ENCODE peak calls at places on chromosome 5, in nine cellular contexts. T is progenitor cell of endocrine pancreas; J is astrocyte of the hippocampus; R is CD8-positive, alpha-beta T cell; G is breast epithelium; N is stimulated activated CD4-positive, alpha-beta T cell treated with anti-CD3 and anti-CD28 coated beads, Interleukin-12 subunit alpha, Interleukin-12 subunit beta, amount 100 ng/mL, for 4 hours; A is amygdala; H is Calu3; U is iris pigment epithelial cell. B is an unnamed sample.
A peak's percentile ranks its signal among the peaks of the same experiment; 100 is the strongest.

GRCh38 chr5:95022967-95023695 is 261.8 kb downstream of the MCTP1 start:
- DNase-seq in T (no peak), J (peak; percentile 28), R (no peak), G (no peak), N (no peak), A (no peak), H (no peak), U (peak; percentile 45), B (no peak)

GRCh38 chr5:134141346-134142050 is 27.0 kb downstream of the TCF7 start:
- DNase-seq in T (no peak), J (peak; percentile 31), R (no peak), G (peak; percentile 16), N (no peak), A (no peak), H (no peak), U (no peak), B (no peak)

GRCh38 chr5:152688561-152689274 is 283.6 kb upstream of the NMUR2 start:
- DNase-seq in T (no peak), J (peak; percentile 95), R (no peak), G (peak; percentile 27), N (no peak), A (no peak), H (peak; percentile 4), U (peak; percentile 79), B (no peak)

GRCh38 chr5:136006767-136007251 is 22.0 kb upstream of the TGFBI start:
- DNase-seq in T (no peak), J (peak; percentile 73), R (no peak), G (no peak), N (no peak), A (no peak), H (no peak), U (peak; percentile 86), B (no peak)

GRCh38 chr5:151191661-151192060 is 32.2 kb downstream of the CCDC69 start:
- DNase-seq in T (no peak), J (no peak), R (no peak), G (no peak), N (no peak), A (no peak), H (no peak), U (no peak), B (no peak)

GRCh38 chr5:171931163-171931562 is 75.3 kb downstream of the FBXW11 start:
- DNase-seq in T (no peak), J (no peak), R (no peak), G (no peak), N (no peak), A (no peak), H (no peak), U (no peak), B (no peak)

GRCh38 chr5:180217797-180218196 is 8.8 kb upstream of the RASGEF1C start:
- DNase-seq in T (no peak), J (no peak), R (no peak), G (no peak), N (no peak), A (no peak), H (no peak), U (no peak), B (no peak)

GRCh38 chr5:113283558-113283957 is 151.2 kb downstream of the TSSK1B start:
- DNase-seq in T (no peak), J (no peak), R (no peak), G (no peak), N (no peak), A (no peak), H (no peak), U (no peak), B (no peak)

GRCh38 chr5:173809014-173809413 is 79.1 kb upstream of the CPEB4 start:
- DNase-seq in T (no peak), J (no peak), R (no peak), G (no peak), N (no peak), A (no peak), H (no peak), U (peak; percentile 77), B (no peak)

GRCh38 chr5:7747728-7748127 is 103.2 kb downstream of the CFAP90 start:
- DNase-seq in T (no peak), J (no peak), R (no peak), G (no peak), N (no peak), A (no peak), H (no peak), U (no peak), B (no peak)

GRCh38 chr5:66209350-66209749 is 65.2 kb downstream of the SREK1 start:
- DNase-seq in T (no peak), J (peak; percentile 42), R (no peak), G (peak; percentile 30), N (no peak), A (no peak), H (peak; percentile 94), U (no peak), B (no peak)

GRCh38 chr5:173075137-173075868 is 19.2 kb downstream of the CREBRF start:
- DNase-seq in T (no peak), J (no peak), R (no peak), G (no peak), N (no peak), A (no peak), H (no peak), U (no peak), B (no peak)

GRCh38 chr5:149397530-149397929 is 18.4 kb upstream of the IL17B start:
- DNase-seq in T (no peak), J (no peak), R (no peak), G (no peak), N (no peak), A (no peak), H (no peak), U (peak; percentile 98), B (no peak)

GRCh38 chr5:67092447-67093023 is 104.1 kb downstream of the CD180 start:
- DNase-seq in T (no peak), J (peak; percentile 31), R (no peak), G (no peak), N (no peak), A (no peak), H (no peak), U (peak; percentile 46), B (no peak)

GRCh38 chr5:169431386-169431785 is 130.4 kb upstream of the SLIT3 start:
- DNase-seq in T (no peak), J (no peak), R (no peak), G (no peak), N (no peak), A (no peak), H (no peak), U (peak; percentile 8), B (no peak)

GRCh38 chr5:10702911-10703491 is 58.0 kb downstream of the DAP start:
- DNase-seq in T (no peak), J (peak; percentile 55), R (no peak), G (no peak), N (no peak), A (no peak), H (peak; percentile 28), U (peak; percentile 81), B (no peak)